ENCODE peak calls at places on chromosome 4, in eight cellular contexts. W is transverse colon, G is AG10803, B is lung, Q is fibroblast of mammary gland, Y is uterus, E is ovary, I is choroid plexus epithelial cell. R is an unnamed sample.

GRCh38 chr4:11908712-11909111 is 480.0 kb upstream of the HS3ST1 start:
- DNase-seq in E (no peak), B (no peak), W (no peak), Q (no peak), I (no peak), Y (no peak), G (no peak), R (no peak)

GRCh38 chr4:54539500-54540029 is 118.2 kb upstream of the KIT start:
- DNase-seq in W (peak; percentile 54), Q (peak; percentile 39), E (peak; percentile 28), I (peak; percentile 26), B (peak; percentile 49), Y (no peak), G (peak; percentile 56), R (no peak)

GRCh38 chr4:34723606-34724005 is 1520.7 kb downstream of the ARAP2 start:
- DNase-seq in Q (peak; percentile 25), B (no peak), W (no peak), E (no peak), I (peak; percentile 30), G (no peak), Y (no peak), R (no peak)

GRCh38 chr4:142369141-142369540 is 477.0 kb downstream of the INPP4B start:
- DNase-seq in G (peak; percentile 72), W (no peak), I (no peak), Q (no peak), Y (no peak), B (no peak), E (no peak), R (no peak)

GRCh38 chr4:113957961-113958360 is 21.5 kb downstream of the ARSJ start:
- DNase-seq in Y (no peak), I (no peak), Q (no peak), W (no peak), B (no peak), E (no peak), G (peak; percentile 67), R (no peak)

GRCh38 chr4:124939908-124940307 is 227.4 kb upstream of the ANKRD50 start:
- DNase-seq in I (no peak), Q (no peak), G (no peak), W (no peak), Y (no peak), E (no peak), B (no peak), R (no peak)

GRCh38 chr4:91488946-91489345 is 814.8 kb upstream of the GRID2 start:
- DNase-seq in I (peak; percentile 0), B (no peak), W (no peak), E (no peak), Q (no peak), G (no peak), Y (no peak), R (no peak)

GRCh38 chr4:41185614-41186609 is 28.4 kb downstream of the APBB2 start:
- DNase-seq in W (no peak), G (peak; percentile 47), Y (no peak), Q (no peak), I (peak; percentile 39), E (no peak), B (no peak), R (no peak)

GRCh38 chr4:10007436-10007740 is 13.9 kb downstream of the SLC2A9 start:
- DNase-seq in E (no peak), B (no peak), W (no peak), Y (no peak), G (no peak), I (no peak), Q (no peak), R (no peak)

GRCh38 chr4:96677499-96677898 is 837.6 kb downstream of the PDHA2 start:
- DNase-seq in W (no peak), Y (no peak), B (no peak), Q (no peak), E (no peak), G (no peak), I (peak; percentile 80), R (no peak)

GRCh38 chr4:85565761-85566480 is 91.0 kb downstream of the ARHGAP24 start:
- DNase-seq in B (no peak), Q (peak; percentile 73), Y (no peak), E (no peak), G (peak; percentile 72), I (peak; percentile 86), W (no peak), R (no peak)

GRCh38 chr4:156968479-156968984 is 3.1 kb downstream of the PDGFC start:
- DNase-seq in B (peak; percentile 71), Y (peak; percentile 81), I (peak; percentile 91), Q (peak; percentile 85), G (peak; percentile 92), E (peak; percentile 55), W (peak; percentile 70), R (peak; percentile 12)

GRCh38 chr4:47551682-47552081 is 66.6 kb downstream of the ATP10D start:
- DNase-seq in I (peak; percentile 15), E (no peak), B (no peak), Y (no peak), G (no peak), W (no peak), Q (peak; percentile 50), R (no peak)
- TF ChIP-seq CTCF in I (no peak), E (no peak), B (no peak), Y (no peak), G (no peak), W (no peak), Q (no peak), R (no peak)

DNA sequence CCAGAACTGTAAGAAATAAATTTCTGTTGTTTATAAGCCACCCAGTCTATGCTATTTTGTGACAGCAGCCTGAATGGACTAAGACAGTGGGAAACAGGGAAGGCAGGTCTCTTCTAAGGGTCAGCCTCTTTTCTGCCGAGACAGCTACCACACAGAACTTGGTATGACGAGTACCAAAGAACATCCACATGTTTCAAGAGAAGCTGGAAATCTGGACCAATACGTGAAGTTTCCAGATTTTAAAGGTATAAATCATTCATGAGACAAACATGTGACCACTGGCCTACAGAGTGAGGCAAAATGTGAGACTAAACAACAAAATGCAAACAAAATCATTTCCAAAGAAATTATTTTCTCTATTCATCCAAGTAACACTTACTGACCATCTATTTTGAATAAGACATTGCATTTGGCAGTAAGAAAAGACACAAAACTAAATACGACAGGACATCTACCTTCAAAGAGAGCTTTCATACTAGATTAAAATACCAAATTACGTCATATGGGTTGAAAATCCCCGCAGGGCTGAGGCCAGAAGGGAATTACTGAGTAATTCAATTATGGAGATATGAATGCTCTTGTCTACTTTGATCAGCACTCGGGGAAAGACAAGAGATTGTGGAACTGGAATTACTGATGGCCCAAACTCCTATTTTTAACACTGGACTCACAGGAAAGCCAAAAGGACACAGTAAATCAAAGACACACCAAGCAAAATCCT is 7.2 kb downstream of the SCARB2 start:
- DNase-seq in E (no peak), Q (peak; percentile 61), I (peak; percentile 66), B (no peak), G (peak; percentile 59), Y (peak; percentile 40), W (no peak), R (no peak)
- H3K4me3 ChIP-seq in E (no peak overlapping the region), Q (no peak overlapping the region), I (no peak overlapping the region), B (no peak overlapping the region), G (no peak overlapping the region), Y (no peak overlapping the region), W (no peak overlapping the region), R (no peak overlapping the region)

GRCh38 chr4:22237155-22237751 is 278.6 kb downstream of the ADGRA3 start:
- DNase-seq in Y (peak; percentile 12), Q (peak; percentile 8), G (no peak), I (no peak), E (no peak), W (peak; percentile 84), B (no peak), R (no peak)
- TF ChIP-seq CTCF in Y (no peak), Q (peak; percentile 50), G (no peak), I (no peak), E (no peak), W (peak; percentile 61), B (no peak), R (peak; percentile 18)

GRCh38 chr4:25815586-25815985 is 47.2 kb downstream of the SEL1L3 start:
- DNase-seq in G (peak; percentile 44), W (no peak), I (peak; percentile 48), B (no peak), E (no peak), Y (no peak), Q (peak; percentile 74), R (no peak)

GRCh38 chr4:25814737-25815136 is 48.1 kb downstream of the SEL1L3 start:
- DNase-seq in B (no peak), Q (no peak), W (no peak), G (no peak), I (no peak), Y (no peak), E (no peak), R (no peak)

GRCh38 chr4:25810815-25811690 is 51.7 kb downstream of the SEL1L3 start:
- DNase-seq in I (peak; percentile 67), Q (peak; percentile 72), W (no peak), G (peak; percentile 48), Y (no peak), E (peak; percentile 19), B (no peak), R (no peak)

GRCh38 chr4:25814323-25814722 is 48.5 kb downstream of the SEL1L3 start:
- DNase-seq in Y (no peak), E (peak; percentile 30), I (peak; percentile 45), B (no peak), Q (peak; percentile 81), G (no peak), W (peak; percentile 19), R (no peak)

GRCh38 chr4:25813705-25814104 is 49.1 kb downstream of the SEL1L3 start:
- DNase-seq in Y (no peak), B (peak; percentile 64), Q (peak; percentile 82), I (peak; percentile 81), W (no peak), E (peak; percentile 32), G (peak; percentile 85), R (no peak)
- H3K4me3 ChIP-seq in Y (no peak overlapping the region), B (no peak overlapping the region), Q (no peak overlapping the region), I (no peak overlapping the region), W (no peak overlapping the region), E (no peak overlapping the region), G (no peak overlapping the region), R (no peak overlapping the region)